ENCODE peak calls at places on chromosomes 5 and 9, in four cellular contexts. O is fibroblast of mammary gland, S is esophagus squamous epithelium, K is uterus. X is an unnamed sample.

GRCh38 chr5:9370256-9370655 is 175.6 kb downstream of the SEMA5A start:
- DNase-seq in K (no peak), S (no peak), O (peak; percentile 47), X (peak; percentile 75)

GRCh38 chr9:122135529-122135859 is 24.1 kb downstream of the NDUFA8 start:
- DNase-seq in O (no peak), S (no peak), K (no peak), X (no peak)

GRCh38 chr5:26802944-26803343 is 235.4 kb downstream of the CDH9 start:
- DNase-seq in S (no peak), K (no peak), O (no peak), X (no peak)

GRCh38 chr9:112541690-112542089 is 55.1 kb downstream of the KIAA1958 start:
- DNase-seq in K (peak; percentile 46), O (peak; percentile 40), S (no peak), X (no peak)

GRCh38 chr5:122849746-122850145 is 4.3 kb downstream of the SNX24 start:
- DNase-seq in S (no peak), O (no peak), K (no peak), X (peak; percentile 93)

GRCh38 chr9:131999692-132000551 is 79.7 kb downstream of the MED27 start:
- DNase-seq in K (no peak), O (peak; percentile 85), S (no peak), X (peak; percentile 87)

GRCh38 chr5:9013147-9013546 is 532.7 kb downstream of the SEMA5A start:
- DNase-seq in O (no peak), K (no peak), S (no peak), X (no peak)

GRCh38 chr5:6448622-6449464 is at the start of gene UBE2QL1:
- DNase-seq in S (no peak), O (no peak), K (no peak), X (peak; percentile 22)

GRCh38 chr5:124102491-124102890 is 590.5 kb downstream of the CSNK1G3 start:
- DNase-seq in O (peak; percentile 32), K (no peak), S (no peak), X (peak; percentile 4)

GRCh38 chr5:144068926-144069325 is 101.5 kb downstream of the YIPF5 start:
- DNase-seq in O (no peak), K (no peak), S (no peak), X (peak; percentile 21)

GRCh38 chr9:135349212-135349962 is 130.2 kb upstream of the PPP1R26 start:
- DNase-seq in S (no peak), K (no peak), O (no peak), X (no peak)

GRCh38 chr5:25418319-25418859 is 773.6 kb upstream of the CDH10 start:
- DNase-seq in S (no peak), O (no peak), K (no peak), X (no peak)

GRCh38 chr9:91676042-91676441 is 252.4 kb upstream of the NFIL3 start:
- DNase-seq in S (no peak), O (no peak), K (no peak), X (peak; percentile 51)

GRCh38 chr9:21141427-21141882 is at the start of gene IFNW1:
- DNase-seq in S (no peak), K (no peak), O (peak; percentile 42), X (no peak)

GRCh38 chr9:3732077-3733038 is 206.6 kb upstream of the RFX3 start:
- DNase-seq in S (no peak), K (peak; percentile 38), O (peak; percentile 86), X (peak; percentile 82)

GRCh38 chr5:89595065-89595464 is 712.1 kb upstream of the MEF2C start:
- DNase-seq in K (no peak), O (peak; percentile 27), S (no peak), X (no peak)

GRCh38 chr9:136488247-136489214 is 5.7 kb upstream of the SEC16A start:
- DNase-seq in S (no peak), K (peak; percentile 73), O (peak; percentile 31), X (peak; percentile 71)

GRCh38 chr5:8813180-8813579 is 732.7 kb downstream of the SEMA5A start:
- DNase-seq in O (peak; percentile 17), K (no peak), S (no peak), X (no peak)

GRCh38 chr5:81856948-81857928 is 106.3 kb upstream of the SSBP2 start:
- DNase-seq in S (no peak), O (no peak), K (peak; percentile 46), X (peak; percentile 40)

GRCh38 chr9:88826181-88826580 is 165.1 kb upstream of the S1PR3 start:
- DNase-seq in O (peak; percentile 71), K (no peak), S (no peak), X (no peak)

GRCh38 chr9:18703086-18703750 is 229.3 kb downstream of the ADAMTSL1 start:
- DNase-seq in O (no peak), S (no peak), K (peak; percentile 39), X (no peak)
- TF ChIP-seq CTCF in O (no peak), S (no peak), K (no peak), X (no peak)

GRCh38 chr5:57911466-57911865 is 428.9 kb upstream of the ACTBL2 start:
- DNase-seq in K (no peak), S (no peak), O (no peak), X (no peak)

GRCh38 chr5:57902035-57902434 is 419.4 kb upstream of the ACTBL2 start:
- DNase-seq in S (no peak), O (peak; percentile 0), K (no peak), X (no peak)

DNA sequence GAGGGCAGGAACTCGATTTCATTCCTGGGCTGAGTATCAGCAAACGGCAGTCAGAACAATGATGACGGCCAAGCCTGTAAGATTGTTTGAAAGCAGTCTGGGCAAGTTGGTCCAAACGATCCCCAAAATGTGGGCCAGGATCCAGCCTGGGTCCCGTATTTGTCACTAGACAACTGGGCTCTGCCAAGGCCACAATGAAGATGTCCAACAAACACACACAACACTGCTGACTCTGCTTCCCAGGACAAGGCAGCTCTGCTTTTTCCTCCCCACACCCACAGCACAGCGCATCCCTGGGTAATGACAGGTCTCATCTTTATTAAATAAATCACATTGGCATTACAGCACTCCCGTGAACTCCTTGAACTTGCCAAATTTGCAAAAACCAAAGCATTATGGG is 424.0 kb upstream of the ACTBL2 start:
- DNase-seq in K (no peak), S (no peak), O (no peak), X (no peak)
- H3K4me3 ChIP-seq in K (no peak overlapping the region), S (no peak overlapping the region), O (no peak overlapping the region), X (no peak overlapping the region)

DNA sequence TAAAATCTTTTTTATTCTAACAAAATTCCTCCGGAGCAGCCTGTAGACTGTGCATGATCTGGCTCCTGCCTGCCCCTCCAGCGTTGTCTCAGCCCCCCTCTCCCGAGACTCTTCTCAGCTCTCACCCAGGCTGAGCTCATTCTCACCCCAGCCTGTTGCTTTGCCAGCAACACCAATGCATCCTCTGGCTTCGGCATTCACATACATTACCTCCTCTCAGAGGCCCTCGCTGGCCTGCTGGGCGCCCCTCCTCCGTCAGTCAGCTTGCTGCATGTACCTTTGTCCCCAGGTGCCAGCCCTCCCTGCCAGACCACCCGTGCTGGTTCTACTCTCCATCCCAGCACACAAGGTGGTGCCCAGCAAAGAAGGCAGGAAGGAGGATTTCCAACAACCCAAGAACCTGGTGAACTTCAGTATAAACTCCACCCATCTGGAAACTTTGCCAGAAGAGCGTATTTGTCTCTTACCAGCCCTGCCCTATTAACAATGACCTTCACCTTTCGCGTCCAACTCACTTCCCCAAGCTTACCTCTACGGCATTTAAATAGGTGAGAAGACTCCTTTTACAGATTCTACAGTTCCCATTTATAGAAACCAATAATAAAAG is 34.9 kb downstream of the MYO10 start:
- DNase-seq in K (no peak), O (no peak), S (no peak), X (no peak)
- TF ChIP-seq CTCF in K (no peak), O (no peak), S (no peak), X (no peak)

DNA sequence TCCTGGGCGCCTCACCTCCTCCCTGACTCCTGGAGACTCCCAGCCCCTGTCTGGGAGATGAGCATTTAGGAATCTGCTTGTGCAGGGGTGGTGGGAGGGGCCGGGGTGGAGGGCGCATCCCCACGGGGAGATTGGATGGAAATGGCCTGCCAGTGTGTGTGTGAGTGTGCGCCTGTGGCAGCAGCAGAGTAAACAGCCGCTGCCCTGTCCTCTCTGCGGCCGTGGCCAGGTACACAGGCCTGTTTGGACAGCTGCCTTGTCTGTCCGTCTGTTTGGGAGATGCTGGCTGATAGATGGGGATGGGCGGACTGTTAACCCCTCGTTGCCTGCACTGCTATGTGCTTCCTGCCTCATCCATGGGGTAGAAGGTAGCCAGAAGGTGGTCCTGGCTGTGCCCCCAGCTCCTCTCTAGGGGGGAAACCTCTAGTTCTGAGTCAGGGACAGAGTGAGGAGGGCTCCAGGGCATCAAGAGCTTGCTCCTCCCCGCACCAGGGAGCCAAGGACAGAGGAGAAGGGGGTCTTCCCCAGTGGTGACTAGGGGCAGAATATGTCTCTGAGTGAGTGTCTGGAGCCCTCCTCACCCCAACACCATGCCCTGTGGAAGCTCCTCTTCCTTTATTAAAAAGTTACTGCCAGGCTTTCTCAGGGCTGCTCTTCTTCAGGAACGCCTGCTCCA is 60.1 kb downstream of the LMX1B start:
- DNase-seq in K (no peak), S (no peak), O (no peak), X (peak; percentile 42)
- H3K4me3 ChIP-seq in K (no peak overlapping the region), S (no peak overlapping the region), O (no peak overlapping the region), X (no peak overlapping the region)

DNA sequence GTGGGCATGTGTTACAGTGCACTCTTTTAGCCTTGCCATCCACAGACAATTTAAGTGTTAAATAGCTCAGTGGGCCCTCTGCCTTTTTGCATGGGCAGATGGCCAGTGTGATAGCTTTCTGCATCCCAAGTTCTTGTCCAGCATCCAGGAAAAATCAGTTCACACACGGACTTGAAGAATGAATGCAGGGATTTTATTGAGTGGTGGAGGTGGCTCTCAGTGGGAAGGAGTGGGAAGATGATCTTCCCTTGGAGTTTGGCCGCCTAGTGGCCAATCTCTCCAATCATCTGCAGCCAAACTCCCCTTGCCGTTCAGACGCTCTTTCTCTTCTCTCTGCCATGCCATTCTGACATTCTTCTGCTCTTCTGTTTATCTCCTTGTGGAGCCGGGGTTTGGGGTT is 322.4 kb upstream of the GRAMD2B start:
- DNase-seq in O (peak; percentile 33), K (no peak), S (no peak), X (no peak)
- TF ChIP-seq CTCF in O (peak; percentile 52), K (no peak), S (no peak), X (peak; percentile 30)

DNA sequence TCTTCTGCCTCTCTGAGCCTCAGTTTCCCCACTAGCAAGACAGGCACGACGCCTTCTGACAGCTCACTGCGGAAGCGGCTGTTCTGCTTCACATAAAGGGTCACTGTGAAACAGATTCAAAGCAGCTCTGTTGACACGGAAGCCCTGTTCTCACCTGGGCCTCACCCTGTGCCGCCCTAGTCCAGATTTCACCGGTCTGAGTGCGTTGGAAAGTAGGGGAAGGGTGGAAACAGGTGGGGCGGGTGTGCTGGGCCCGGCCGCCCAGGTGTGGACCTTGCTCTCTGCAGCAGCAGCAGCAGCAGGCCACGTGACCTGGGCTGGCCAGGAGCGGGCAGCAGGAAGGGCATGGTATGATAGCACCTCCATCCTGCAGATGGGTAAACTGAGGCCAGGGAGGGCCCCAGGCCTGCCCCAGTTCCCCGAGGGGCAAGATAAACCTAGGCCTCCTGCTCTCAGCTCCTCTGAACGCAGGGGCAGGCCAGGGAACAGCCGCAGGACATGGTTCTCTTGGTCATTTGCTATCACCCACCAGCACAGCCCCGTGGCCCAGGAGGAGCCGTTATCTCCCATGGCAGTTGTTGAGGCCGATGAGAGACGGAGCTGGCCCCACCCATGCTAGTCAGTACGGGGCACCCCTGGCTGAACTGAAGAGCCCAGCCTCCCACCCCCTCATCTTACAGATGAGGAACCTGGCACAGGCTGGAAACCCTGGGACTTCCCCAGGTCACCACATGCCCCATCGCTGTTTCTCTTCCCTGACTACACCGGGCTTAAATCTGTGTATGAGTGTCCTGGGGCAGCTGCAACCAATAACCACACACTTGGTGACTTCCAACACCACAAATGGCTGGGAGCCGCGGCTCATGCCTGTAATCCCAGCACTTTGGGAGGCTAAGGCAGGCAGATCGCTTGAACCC is 12.1 kb downstream of the PTGES2 start:
- DNase-seq in O (no peak), S (no peak), K (peak; percentile 13), X (no peak)
- H3K4me3 ChIP-seq in O (no peak overlapping the region), S (no peak overlapping the region), K (no peak overlapping the region), X (no peak overlapping the region)

X was measured in epithelial cell of esophagus.